ENCODE peak calls at places on chromosomes 13 and 19, in five cellular contexts. C is A549, N is AG04450, U is left lung, K is left ventricle myocardium inferior. L is an unnamed sample.

GRCh38 chr13:32165791-32166190 is 134.2 kb downstream of the FRY start:
- DNase-seq in N (no peak), U (no peak), K (peak; percentile 74), C (no peak), L (peak; percentile 16)

GRCh38 chr19:7888145-7888825 is at the start of gene LRRC8E:
- DNase-seq in N (no peak), U (peak; percentile 94), K (no peak), C (peak; percentile 62), L (peak; percentile 85)

GRCh38 chr13:38821753-38822551 is 135.1 kb downstream of the FREM2 start:
- DNase-seq in U (no peak), N (no peak), K (no peak), C (no peak), L (no peak)

GRCh38 chr13:95858286-95859075 is 181.5 kb downstream of the DNAJC3 start:
- DNase-seq in C (no peak), K (no peak), U (no peak), N (no peak), L (no peak)

GRCh38 chr19:39310558-39311311 is 9.9 kb downstream of the LRFN1 start:
- DNase-seq in N (no peak), K (no peak), U (peak; percentile 17), C (no peak), L (no peak)

GRCh38 chr13:19910336-19911072 is 47.1 kb upstream of the ZMYM5 start:
- DNase-seq in K (no peak), C (peak; percentile 15), N (no peak), U (no peak), L (peak; percentile 77)

GRCh38 chr19:37943480-37943879 is 36.5 kb downstream of the SIPA1L3 start:
- DNase-seq in N (no peak), C (no peak), U (no peak), K (no peak), L (no peak)

GRCh38 chr13:90545070-90545840 is 802.2 kb upstream of the MIR17HG start:
- DNase-seq in U (no peak), N (no peak), K (no peak), C (no peak), L (peak; percentile 1)

GRCh38 chr13:80716610-80717081 is 375.7 kb upstream of the SPRY2 start:
- DNase-seq in K (no peak), N (no peak), C (no peak), U (no peak), L (no peak)

GRCh38 chr13:103187621-103188020 is 121.4 kb upstream of the SLC10A2 start:
- DNase-seq in N (no peak), K (no peak), C (no peak), U (no peak), L (no peak)

GRCh38 chr19:46076951-46077814 is 36.4 kb upstream of the IGFL4 start:
- DNase-seq in N (peak; percentile 56), C (peak; percentile 95), U (no peak), K (no peak), L (peak; percentile 92)

GRCh38 chr19:11227201-11227886 is 12.1 kb upstream of the ANGPTL8 start:
- DNase-seq in N (no peak), K (no peak), U (no peak), C (no peak), L (peak; percentile 48)

GRCh38 chr13:77530870-77531269 is 4.6 kb upstream of the SCEL start:
- DNase-seq in K (no peak), C (no peak), N (no peak), U (no peak), L (no peak)

GRCh38 chr13:30572859-30573275 is 44.9 kb upstream of the USPL1 start:
- DNase-seq in N (no peak), K (no peak), U (no peak), C (peak; percentile 18), L (peak; percentile 23)

GRCh38 chr13:59452189-59452588 is 711.5 kb downstream of the DIAPH3 start:
- DNase-seq in K (no peak), N (no peak), U (peak; percentile 18), C (no peak), L (no peak)

GRCh38 chr13:101795025-101795424 is 342.6 kb downstream of the ITGBL1 start:
- DNase-seq in U (no peak), N (no peak), K (no peak), C (no peak), L (no peak)

GRCh38 chr13:100269837-100270236 is 180.9 kb downstream of the PCCA start:
- DNase-seq in K (peak; percentile 74), C (no peak), U (peak; percentile 71), N (peak; percentile 34), L (no peak)

GRCh38 chr19:51394045-51394836 is 3.9 kb upstream of the C19orf84 start:
- DNase-seq in K (peak; percentile 89), N (peak; percentile 96), C (peak; percentile 99), U (peak; percentile 91), L (peak; percentile 95)

GRCh38 chr19:57395710-57396109 is 6.1 kb downstream of the ZNF548 start:
- DNase-seq in N (no peak), K (no peak), U (no peak), C (no peak), L (no peak)

GRCh38 chr19:29535432-29535831 is 9.6 kb downstream of the VSTM2B start:
- DNase-seq in N (no peak), K (no peak), C (no peak), U (no peak), L (no peak)

GRCh38 chr19:13057147-13057572 is 45.5 kb downstream of the LYL1 start:
- DNase-seq in N (no peak), K (no peak), U (peak; percentile 69), C (no peak), L (no peak)

GRCh38 chr19:38057954-38058690 is 151.1 kb downstream of the SIPA1L3 start:
- DNase-seq in K (no peak), U (peak; percentile 77), N (no peak), C (peak; percentile 54), L (no peak)

GRCh38 chr19:11673608-11674041 is 65.1 kb downstream of the ZNF823 start:
- DNase-seq in K (peak; percentile 66), N (no peak), U (no peak), C (no peak), L (peak; percentile 17)

GRCh38 chr13:19834704-19835103 is 28.7 kb downstream of the ZMYM5 start:
- DNase-seq in K (no peak), N (no peak), C (no peak), U (no peak), L (no peak)

GRCh38 chr13:18962168-18962734 is 219.4 kb downstream of the TUBA3C start:
- DNase-seq in N (no peak), K (no peak), C (no peak), U (no peak), L (no peak)

GRCh38 chr13:33272531-33273124 is 12.9 kb downstream of the STARD13 start:
- DNase-seq in N (no peak), U (no peak), C (no peak), K (no peak), L (peak; percentile 46)
- H3K27ac ChIP-seq in N (no peak overlapping the region), U (no peak overlapping the region), C (peak overlapping the region; percentile 77), K (peak overlapping the region; percentile 77), L (no peak overlapping the region)

GRCh38 chr19:47374876-47375693 is 26.0 kb downstream of the DHX34 start:
- DNase-seq in U (peak; percentile 78), N (no peak), C (no peak), K (no peak), L (no peak)
- H3K27ac ChIP-seq in U (no peak overlapping the region), N (no peak overlapping the region), C (no peak overlapping the region), K (no peak overlapping the region), L (no peak overlapping the region)

GRCh38 chr19:42276284-42276683 is 7.2 kb downstream of the CIC start:
- DNase-seq in C (no peak), K (no peak), N (no peak), U (no peak), L (no peak)

GRCh38 chr19:42275103-42275502 is 6.1 kb downstream of the CIC start:
- DNase-seq in K (no peak), U (no peak), N (no peak), C (no peak), L (no peak)

GRCh38 chr19:42277821-42278809 is 9.1 kb downstream of the CIC start:
- DNase-seq in N (no peak), U (no peak), C (no peak), K (no peak), L (peak; percentile 67)

GRCh38 chr19:42275517-42275916 is 6.5 kb downstream of the CIC start:
- DNase-seq in C (no peak), U (no peak), N (no peak), K (no peak), L (no peak)

DNA sequence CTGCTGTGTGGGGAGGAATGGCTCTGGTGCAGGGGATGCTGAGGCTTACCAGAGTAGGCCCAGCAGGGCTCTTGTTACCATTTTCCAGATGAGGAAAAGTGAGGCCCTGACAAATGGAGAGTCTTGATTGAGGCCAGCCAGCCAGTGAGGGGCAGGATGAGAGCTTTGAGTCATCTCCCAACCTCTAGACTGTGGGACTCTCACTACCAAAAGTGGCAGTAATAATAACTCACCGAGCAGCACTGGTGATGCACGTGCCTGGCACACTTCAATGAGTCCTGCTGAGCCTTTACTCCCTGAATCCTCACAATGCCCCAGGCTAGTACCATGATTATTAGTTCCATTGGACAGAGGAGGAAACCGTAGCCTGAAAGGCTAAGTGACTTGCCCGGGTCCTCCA is 7.8 kb downstream of the CIC start:
- DNase-seq in C (no peak), N (no peak), U (no peak), K (no peak), L (no peak)
- H3K27ac ChIP-seq in C (no peak overlapping the region), N (no peak overlapping the region), U (no peak overlapping the region), K (peak overlapping the region; percentile 98), L (peak overlapping the region; percentile 100)

GRCh38 chr19:1828279-1829238 is 16.5 kb upstream of the ATP8B3 start:
- DNase-seq in N (no peak), U (no peak), C (no peak), K (no peak), L (no peak)

GRCh38 chr19:1824252-1824622 is 12.2 kb upstream of the ATP8B3 start:
- DNase-seq in C (no peak), N (no peak), U (no peak), K (no peak), L (no peak)

GRCh38 chr19:1825909-1826556 is 14.0 kb upstream of the ATP8B3 start:
- DNase-seq in C (peak; percentile 88), N (peak; percentile 36), K (peak; percentile 66), U (peak; percentile 92), L (peak; percentile 76)

GRCh38 chr19:1827566-1828278 is 15.6 kb upstream of the ATP8B3 start:
- DNase-seq in U (no peak), N (no peak), K (no peak), C (no peak), L (no peak)

DNA sequence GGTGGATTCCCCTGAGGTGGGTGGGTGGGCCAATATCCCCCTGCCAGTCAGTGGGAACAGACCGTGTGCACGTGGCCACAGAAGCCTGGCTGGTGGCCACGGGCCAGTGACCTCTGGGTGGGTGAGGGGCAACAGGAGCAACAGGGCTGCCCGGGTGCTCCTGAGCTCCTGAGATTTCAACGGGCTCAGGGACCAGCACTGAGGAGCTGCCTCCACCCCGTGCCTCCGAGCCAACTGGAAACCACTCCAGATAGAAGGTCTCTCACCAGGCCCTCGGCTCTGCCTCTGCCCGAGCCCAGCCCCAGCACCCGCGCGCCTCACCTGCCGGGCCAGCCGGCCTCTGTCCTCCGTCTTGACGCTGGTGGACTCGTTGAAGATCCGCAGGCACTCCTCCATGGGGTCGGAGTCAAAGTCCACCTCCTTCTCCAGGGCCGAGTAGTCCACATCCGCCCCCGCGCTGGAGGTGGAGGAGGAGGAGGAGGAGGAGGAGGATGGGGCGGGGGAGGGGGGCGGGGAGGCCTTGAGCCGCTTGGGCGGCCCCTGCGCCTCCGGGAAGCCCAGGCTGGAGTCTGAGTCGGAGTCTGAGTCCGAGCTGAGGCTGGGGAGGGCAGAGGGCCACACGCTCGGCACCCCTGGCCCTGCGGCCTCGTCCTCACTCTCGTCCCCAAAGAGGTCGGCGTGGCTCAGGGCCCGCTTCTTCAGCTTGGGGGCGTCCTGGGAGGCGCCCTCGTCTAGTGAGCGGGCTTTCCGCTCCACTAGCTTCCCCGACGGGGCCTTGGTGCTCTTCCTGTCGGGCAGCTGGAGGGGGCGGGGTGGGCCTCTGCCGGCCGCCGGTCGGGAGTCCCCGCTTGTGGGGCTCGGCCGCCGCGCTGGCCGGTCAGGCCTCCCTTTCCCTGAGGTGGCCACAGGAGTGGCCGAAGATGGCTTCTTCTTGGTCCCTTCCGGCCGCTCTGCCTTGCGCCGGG is 14.8 kb upstream of the ATP8B3 start:
- DNase-seq in K (no peak), U (no peak), C (no peak), N (no peak), L (no peak)
- H3K27ac ChIP-seq in K (no peak overlapping the region), U (no peak overlapping the region), C (peak overlapping the region; percentile 48), N (no peak overlapping the region), L (peak overlapping the region; percentile 42)